ENCODE peak calls at places on chromosomes 12 and 14, in eight cellular contexts. Y is transverse colon; E is PC-3; L is CD8-positive, alpha-beta T cell; X is PC-9; I is hepatocyte; D is upper lobe of left lung; M is HCT116. P is an unnamed sample. For H3K9me3 and H3K4me1, the result is how much of the 10 kb centered on the place peaks cover.

GRCh38 chr12:62232143-62232729 is 28.0 kb upstream of the USP15 start:
- DNase-seq in Y (no peak), E (no peak), L (no peak), X (no peak), I (no peak), D (no peak), M (no peak), P (no peak)

GRCh38 chr14:90383126-90383730 is 13.6 kb upstream of the CALM1 start:
- DNase-seq in Y (peak), E (peak), L (peak), X (peak), I (peak), D (peak), M (peak), P (peak)

GRCh38 chr12:53122961-53123468 is 19.7 kb downstream of the SOAT2 start:
- DNase-seq in Y (no peak), E (no peak), L (no peak), X (no peak), I (no peak), D (peak), M (no peak), P (no peak)

GRCh38 chr14:33848706-33849454 is 102.0 kb downstream of the EGLN3 start:
- DNase-seq in Y (peak), E (peak), L (no peak), X (peak), I (peak), D (no peak), M (peak), P (peak)

GRCh38 chr12:111638576-111638975 is 39.5 kb upstream of the ATXN2 start:
- DNase-seq in Y (no peak), E (no peak), L (no peak), X (no peak), I (no peak), D (no peak), M (no peak), P (no peak)

GRCh38 chr12:107309020-107309419 is 215.7 kb upstream of the CRY1 start:
- DNase-seq in Y (no peak), E (no peak), L (no peak), X (no peak), I (no peak), D (no peak), M (no peak), P (no peak)

GRCh38 chr14:72752034-72752412 is 141.9 kb downstream of the DPF3 start:
- DNase-seq in Y (no peak), E (no peak), L (no peak), X (no peak), I (no peak), D (no peak), M (no peak), P (no peak)

GRCh38 chr12:122834921-122835692 is at the start of gene HIP1R:
- DNase-seq in Y (peak), E (peak), L (peak), X (no peak), I (peak), D (peak), M (peak), P (peak)

GRCh38 chr12:132965796-132966195 is 9.7 kb upstream of the ZNF605 start:
- DNase-seq in Y (no peak), E (no peak), L (no peak), X (no peak), I (no peak), D (no peak), M (no peak), P (no peak)
- H3K9me3 ChIP-seq in Y (under half), E (under half), L (under half), X (under half), I (under half), D (under half), M (under half), P (under half)

GRCh38 chr14:69708049-69708448 is 58.9 kb upstream of the SRSF5 start:
- DNase-seq in Y (no peak), E (no peak), L (no peak), X (no peak), I (no peak), D (no peak), M (no peak), P (no peak)
- H3K4me1 ChIP-seq in Y (under half), E (under half), L (under half), X (under half), I (under half), D (half or more), M (under half), P (under half)

GRCh38 chr14:24365600-24366374 is 2.2 kb upstream of the NFATC4 start:
- DNase-seq in Y (peak), E (peak), L (peak), X (peak), I (peak), D (peak), M (peak), P (peak)
- TF ChIP-seq CTCF in Y (peak), E (peak), L (peak), X (peak), I (peak), D (peak), M (peak), P (peak)

DNA sequence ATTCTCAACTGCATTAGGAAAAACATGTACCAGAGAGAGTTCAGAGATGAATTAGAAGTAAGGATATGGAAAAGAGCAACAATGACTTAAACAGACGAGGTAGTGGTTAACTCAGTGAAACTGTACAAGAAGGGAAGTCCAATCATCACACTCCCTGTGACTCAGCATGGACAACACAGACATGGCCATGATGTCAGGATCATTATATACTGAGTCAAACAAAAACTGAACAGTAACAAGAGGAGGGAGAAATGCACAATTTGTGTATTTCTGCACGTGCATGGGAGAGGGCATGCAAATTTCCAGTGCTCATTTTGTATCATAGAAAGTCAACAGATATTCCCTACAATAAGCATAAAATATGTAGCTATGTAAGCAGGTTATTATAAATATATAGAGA is 1037.8 kb downstream of the BCL11B start:
- DNase-seq in Y (no peak), E (peak), L (no peak), X (no peak), I (no peak), D (no peak), M (no peak), P (no peak)
- H3K9me3 ChIP-seq in Y (under half), E (under half), L (under half), X (under half), I (under half), D (under half), M (under half), P (under half)